ENCODE peak calls at places on chromosomes 4 and X, in nine cellular contexts. B is uterus, W is spleen, C is ovary, D is heart left ventricle, A is upper lobe of right lung, Y is sigmoid colon, R is heart right ventricle, U is Caco-2. I is an unnamed sample.

GRCh38 chr4:182560358-182560757 is 317.2 kb downstream of the TENM3 start:
- DNase-seq in B (no peak), W (no peak), C (no peak), D (no peak), A (no peak), Y (no peak), R (no peak), U (no peak), I (no peak)

GRCh38 chr4:153222162-153222789 is 18.0 kb downstream of the TRIM2 start:
- DNase-seq in B (peak; percentile 73), W (no peak), C (peak; percentile 77), D (peak; percentile 36), A (no peak), Y (peak; percentile 88), R (peak; percentile 58), U (no peak), I (peak; percentile 42)

GRCh38 chrX:47187106-47187677 is 6.4 kb upstream of the UBA1 start:
- DNase-seq in B (no peak), W (peak; percentile 51), C (no peak), D (no peak), A (peak; percentile 16), Y (no peak), R (no peak), U (no peak), I (no peak)

GRCh38 chrX:25343060-25343459 is 327.3 kb upstream of the ARX start:
- DNase-seq in B (no peak), W (no peak), C (no peak), D (no peak), A (no peak), Y (no peak), R (no peak), U (no peak), I (no peak)

GRCh38 chr4:26525751-26526150 is 35.5 kb upstream of the CCKAR start:
- DNase-seq in B (no peak), W (no peak), C (no peak), D (no peak), A (no peak), Y (no peak), R (no peak), U (no peak), I (no peak)

GRCh38 chrX:23952984-23953907 is 45.4 kb downstream of the CXorf58 start:
- DNase-seq in B (no peak), W (no peak), C (no peak), D (no peak), A (no peak), Y (no peak), R (no peak), U (no peak), I (no peak)

GRCh38 chr4:10160280-10160856 is 43.8 kb upstream of the WDR1 start:
- DNase-seq in B (no peak), W (no peak), C (no peak), D (no peak), A (no peak), Y (no peak), R (no peak), U (no peak), I (no peak)

GRCh38 chrX:103536071-103536470 is 16.8 kb upstream of the RAB40A start:
- DNase-seq in B (no peak), W (no peak), C (peak; percentile 40), D (no peak), A (no peak), Y (no peak), R (no peak), U (no peak), I (no peak)

GRCh38 chr4:5863461-5864113 is 29.3 kb downstream of the CRMP1 start:
- DNase-seq in B (no peak), W (no peak), C (no peak), D (no peak), A (no peak), Y (no peak), R (no peak), U (no peak), I (no peak)

GRCh38 chrX:83759872-83760271 is 101.1 kb upstream of the CYLC1 start:
- DNase-seq in B (no peak), W (no peak), C (no peak), D (no peak), A (no peak), Y (no peak), R (no peak), U (no peak), I (no peak)

GRCh38 chrX:129678176-129678880 is 23.6 kb upstream of the APLN start:
- DNase-seq in B (peak; percentile 27), W (peak; percentile 89), C (no peak), D (peak; percentile 44), A (peak; percentile 82), Y (peak; percentile 71), R (peak; percentile 60), U (no peak), I (peak; percentile 85)
- TF ChIP-seq CTCF in B (no peak), W (peak; percentile 36), C (no peak), D (peak; percentile 39), A (peak; percentile 32), Y (no peak), R (peak; percentile 20), U (no peak), I (no peak)

DNA sequence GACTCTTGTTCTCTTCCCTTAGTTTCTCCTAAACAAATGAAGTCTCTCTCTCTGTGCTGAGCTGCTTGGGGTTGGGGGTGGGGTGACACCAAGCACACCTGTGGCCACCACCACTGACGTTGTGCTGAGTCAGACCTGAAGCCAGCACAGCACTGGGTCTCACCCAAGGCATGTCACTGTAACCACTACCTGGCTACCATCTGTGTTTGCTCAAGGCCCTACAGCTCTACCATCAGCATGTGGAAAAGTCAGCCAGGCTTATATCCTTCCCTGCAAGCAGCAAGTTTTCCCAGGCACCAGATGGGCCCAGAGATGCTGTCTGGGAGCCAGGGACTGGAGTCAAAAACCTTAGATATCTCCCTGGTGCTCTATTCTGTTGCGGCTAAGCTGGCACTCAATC is 6.9 kb downstream of the CXCL10 start:
- DNase-seq in B (no peak), W (no peak), C (no peak), D (no peak), A (no peak), Y (no peak), R (no peak), U (peak; percentile 76), I (no peak)
- H3K4me1 ChIP-seq in B (no peaks in the 10 kb centered on the region), W (peaks cover 8% of the 10 kb centered on the region), C (no peaks in the 10 kb centered on the region), D (peaks cover 42% of the 10 kb centered on the region), A (peaks cover 3% of the 10 kb centered on the region), Y (peaks cover 9% of the 10 kb centered on the region), R (peaks cover 17% of the 10 kb centered on the region), U (peaks cover 49% of the 10 kb centered on the region), I (peaks cover 8% of the 10 kb centered on the region)

GRCh38 chrX:27694667-27695066 is 104.5 kb downstream of the DCAF8L2 start:
- DNase-seq in B (no peak), W (no peak), C (no peak), D (no peak), A (no peak), Y (no peak), R (no peak), U (no peak), I (no peak)
- H3K9me3 ChIP-seq in B (no peaks in the 10 kb centered on the region), W (no peaks in the 10 kb centered on the region), C (no peaks in the 10 kb centered on the region), D (no peaks in the 10 kb centered on the region), A (no peaks in the 10 kb centered on the region), Y (no peaks in the 10 kb centered on the region), R (no peaks in the 10 kb centered on the region), U (no peaks in the 10 kb centered on the region), I (no peaks in the 10 kb centered on the region)

DNA sequence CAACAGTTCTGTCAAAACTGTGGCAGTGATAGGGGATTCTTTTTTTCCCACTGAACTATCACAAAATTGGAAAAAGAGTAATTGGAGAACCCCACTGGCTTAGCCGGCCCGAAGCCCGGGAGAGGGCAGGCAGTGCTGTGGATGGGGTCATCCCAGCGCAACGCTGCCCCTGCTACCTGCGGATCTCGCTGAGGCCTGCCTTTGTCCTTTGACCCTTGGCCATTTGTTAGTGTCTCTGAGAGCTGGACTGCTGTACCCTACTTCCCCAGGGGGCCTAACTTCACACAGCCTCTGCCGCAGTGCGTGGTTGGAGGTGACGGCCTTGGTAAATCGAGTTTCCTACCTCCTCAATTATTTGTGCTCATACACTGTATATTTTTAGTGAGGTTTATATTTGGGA is 43.0 kb upstream of the MSANTD1 start:
- DNase-seq in B (no peak), W (no peak), C (no peak), D (no peak), A (no peak), Y (no peak), R (no peak), U (no peak), I (peak; percentile 54)
- TF ChIP-seq CTCF in B (no peak), W (no peak), C (no peak), D (no peak), A (no peak), Y (no peak), R (no peak), U (no peak), I (no peak)

DNA sequence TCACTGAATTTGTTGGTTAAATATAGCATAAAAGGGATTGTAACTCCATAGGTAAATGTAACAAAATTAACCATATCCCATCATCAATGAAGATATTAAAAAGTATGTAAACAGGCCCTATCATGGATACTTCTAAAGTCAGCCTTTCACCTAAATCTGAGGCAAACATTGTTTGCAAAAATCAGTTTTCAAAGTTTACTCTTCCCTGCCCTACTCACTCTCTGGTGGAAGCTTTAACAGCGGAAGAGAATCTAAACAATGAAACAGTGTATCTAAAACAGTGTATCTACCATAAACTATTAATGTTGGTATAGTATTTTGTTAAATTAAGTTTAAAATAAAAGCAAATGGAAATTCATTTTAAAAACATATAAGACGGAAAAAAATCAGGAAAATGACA is 21.1 kb downstream of the SMIM14 start:
- DNase-seq in B (no peak), W (no peak), C (no peak), D (no peak), A (no peak), Y (no peak), R (no peak), U (no peak), I (no peak)
- H3K4me1 ChIP-seq in B (peaks cover 5% of the 10 kb centered on the region), W (peaks cover 6% of the 10 kb centered on the region), C (peaks cover 11% of the 10 kb centered on the region), D (peaks cover 32% of the 10 kb centered on the region), A (peaks cover 6% of the 10 kb centered on the region), Y (peaks cover 38% of the 10 kb centered on the region), R (peaks cover 29% of the 10 kb centered on the region), U (peaks cover 37% of the 10 kb centered on the region), I (no peaks in the 10 kb centered on the region)

I was measured in left lung.